ENCODE peak calls at places on chromosomes 16 and 17, in nine cellular contexts. E is HL-60; Z is CD8-positive, alpha-beta T cell; M is RPMI7951; Y is T-helper 2 cell; A is SJCRH30; W is Peyer's patch; Q is stimulated activated CD4-positive, alpha-beta T cell treated with anti-CD3 and anti-CD28 coated beads, Interleukin-4, amount 100 ng/mL, for 1 hour; S is fibroblast of mammary gland. N is an unnamed sample.

GRCh38 chr16:11398136-11398535 is 52.9 kb downstream of the RMI2 start:
- DNase-seq in E (no peak), Z (no peak), M (no peak), Y (no peak), A (no peak), W (no peak), Q (no peak), S (no peak), N (no peak)

GRCh38 chr17:79393358-79394038 is 217.4 kb downstream of the RBFOX3 start:
- DNase-seq in E (peak; percentile 61), Z (peak; percentile 68), M (peak; percentile 44), Y (peak; percentile 45), A (peak; percentile 83), W (peak; percentile 88), Q (peak; percentile 74), S (peak; percentile 54), N (peak; percentile 47)

GRCh38 chr16:69747115-69747514 is 7.6 kb downstream of the NOB1 start:
- DNase-seq in E (no peak), Z (no peak), M (no peak), Y (no peak), A (no peak), W (no peak), Q (no peak), S (no peak), N (no peak)

GRCh38 chr17:67290244-67290993 is 45.4 kb upstream of the HELZ start:
- DNase-seq in E (no peak), Z (no peak), M (no peak), Y (no peak), A (no peak), W (no peak), Q (no peak), S (no peak), N (no peak)

GRCh38 chr17:73750975-73751374 is 106.7 kb upstream of the SDK2 start:
- DNase-seq in E (no peak), Z (no peak), M (no peak), Y (no peak), A (no peak), W (peak; percentile 53), Q (no peak), S (no peak), N (no peak)

GRCh38 chr17:56441331-56441730 is 152.2 kb upstream of the NOG start:
- DNase-seq in E (no peak), Z (no peak), M (peak; percentile 41), Y (no peak), A (peak; percentile 56), W (no peak), Q (no peak), S (peak; percentile 81), N (no peak)

GRCh38 chr17:27562777-27563455 is 68.1 kb upstream of the LGALS9 start:
- DNase-seq in E (no peak), Z (no peak), M (no peak), Y (no peak), A (no peak), W (no peak), Q (no peak), S (no peak), N (no peak)

GRCh38 chr16:47045023-47045422 is 71.5 kb upstream of the DNAJA2 start:
- DNase-seq in E (peak; percentile 52), Z (no peak), M (peak; percentile 49), Y (no peak), A (no peak), W (no peak), Q (no peak), S (peak; percentile 7), N (no peak)

N was measured in NK-92 treated with Interleukin-12 subunit alpha and Interleukin-12 subunit beta, amount 100 ng/mL, for 24 hours.